ENCODE peak calls at places on chromosomes 1 and 21, in ten cellular contexts. One of them, this sample, is unnamed.

GRCh38 chr1:47683402-47683801 is 245.6 kb downstream of the FOXD2 start:
- DNase-seq in RPMI8226: no peak
- DNase-seq in activated naive CD8-positive, alpha-beta T cell treated with anti-CD3 and anti-CD28 coated beads, Interleukin-2, amount 50 U/mL, for 16 hours: no peak
- DNase-seq in neuronal stem cell: no peak
- DNase-seq in glutamatergic neuron: no peak
- DNase-seq in aorta: no peak
- DNase-seq in cardiac fibroblast: no peak
- DNase-seq in fibroblast of mammary gland: no peak
- DNase-seq in fibroblast of pulmonary artery: no peak
- DNase-seq in activated naive CD4-positive, alpha-beta T cell: no peak
- DNase-seq in this sample: no peak

GRCh38 chr1:110245876-110246620 is 35.9 kb downstream of the KCNC4 start:
- DNase-seq in RPMI8226: no peak
- DNase-seq in activated naive CD8-positive, alpha-beta T cell treated with anti-CD3 and anti-CD28 coated beads, Interleukin-2, amount 50 U/mL, for 16 hours: no peak
- DNase-seq in neuronal stem cell: no peak
- DNase-seq in glutamatergic neuron: no peak
- DNase-seq in aorta: no peak
- DNase-seq in cardiac fibroblast: no peak
- DNase-seq in fibroblast of mammary gland: no peak
- DNase-seq in fibroblast of pulmonary artery: no peak
- DNase-seq in activated naive CD4-positive, alpha-beta T cell: no peak
- DNase-seq in this sample: no peak

GRCh38 chr1:43668956-43669355 is 19.0 kb downstream of the KDM4A start:
- DNase-seq in RPMI8226: no peak
- DNase-seq in activated naive CD8-positive, alpha-beta T cell treated with anti-CD3 and anti-CD28 coated beads, Interleukin-2, amount 50 U/mL, for 16 hours: no peak
- DNase-seq in neuronal stem cell: no peak
- DNase-seq in glutamatergic neuron: no peak
- DNase-seq in aorta: no peak
- DNase-seq in cardiac fibroblast: peak; percentile 71
- DNase-seq in fibroblast of mammary gland: peak; percentile 49
- DNase-seq in fibroblast of pulmonary artery: peak; percentile 25
- DNase-seq in activated naive CD4-positive, alpha-beta T cell: no peak
- DNase-seq in this sample: no peak

GRCh38 chr1:56788588-56788987 is 30.6 kb downstream of the FYB2 start:
- DNase-seq in RPMI8226: no peak
- DNase-seq in activated naive CD8-positive, alpha-beta T cell treated with anti-CD3 and anti-CD28 coated beads, Interleukin-2, amount 50 U/mL, for 16 hours: no peak
- DNase-seq in neuronal stem cell: no peak
- DNase-seq in glutamatergic neuron: no peak
- DNase-seq in aorta: no peak
- DNase-seq in cardiac fibroblast: peak; percentile 4
- DNase-seq in fibroblast of mammary gland: no peak
- DNase-seq in fibroblast of pulmonary artery: peak; percentile 36
- DNase-seq in activated naive CD4-positive, alpha-beta T cell: no peak
- DNase-seq in this sample: peak; percentile 15

GRCh38 chr1:166391677-166392076 is 224.9 kb upstream of the FAM78B start:
- DNase-seq in RPMI8226: no peak
- DNase-seq in activated naive CD8-positive, alpha-beta T cell treated with anti-CD3 and anti-CD28 coated beads, Interleukin-2, amount 50 U/mL, for 16 hours: no peak
- DNase-seq in neuronal stem cell: no peak
- DNase-seq in glutamatergic neuron: no peak
- DNase-seq in aorta: no peak
- DNase-seq in cardiac fibroblast: peak; percentile 2
- DNase-seq in fibroblast of mammary gland: peak; percentile 0
- DNase-seq in fibroblast of pulmonary artery: no peak
- DNase-seq in activated naive CD4-positive, alpha-beta T cell: no peak
- DNase-seq in this sample: no peak

GRCh38 chr1:10941891-10942541 is 70.4 kb upstream of the TARDBP start:
- DNase-seq in RPMI8226: peak; percentile 61
- DNase-seq in activated naive CD8-positive, alpha-beta T cell treated with anti-CD3 and anti-CD28 coated beads, Interleukin-2, amount 50 U/mL, for 16 hours: peak; percentile 29
- DNase-seq in neuronal stem cell: peak; percentile 67
- DNase-seq in glutamatergic neuron: peak; percentile 86
- DNase-seq in aorta: peak; percentile 62
- DNase-seq in cardiac fibroblast: peak; percentile 35
- DNase-seq in fibroblast of mammary gland: peak; percentile 49
- DNase-seq in fibroblast of pulmonary artery: peak; percentile 31
- DNase-seq in activated naive CD4-positive, alpha-beta T cell: peak; percentile 53
- DNase-seq in this sample: peak; percentile 89

GRCh38 chr1:18352640-18353245 is 128.0 kb upstream of the KLHDC7A start:
- DNase-seq in RPMI8226: peak; percentile 47
- DNase-seq in activated naive CD8-positive, alpha-beta T cell treated with anti-CD3 and anti-CD28 coated beads, Interleukin-2, amount 50 U/mL, for 16 hours: no peak
- DNase-seq in neuronal stem cell: no peak
- DNase-seq in glutamatergic neuron: no peak
- DNase-seq in aorta: no peak
- DNase-seq in cardiac fibroblast: no peak
- DNase-seq in fibroblast of mammary gland: no peak
- DNase-seq in fibroblast of pulmonary artery: no peak
- DNase-seq in activated naive CD4-positive, alpha-beta T cell: no peak
- DNase-seq in this sample: no peak

GRCh38 chr21:14646893-14647292 is 100.8 kb upstream of the SAMSN1 start:
- DNase-seq in RPMI8226: no peak
- DNase-seq in activated naive CD8-positive, alpha-beta T cell treated with anti-CD3 and anti-CD28 coated beads, Interleukin-2, amount 50 U/mL, for 16 hours: no peak
- DNase-seq in neuronal stem cell: no peak
- DNase-seq in glutamatergic neuron: no peak
- DNase-seq in aorta: no peak
- DNase-seq in cardiac fibroblast: no peak
- DNase-seq in fibroblast of mammary gland: no peak
- DNase-seq in fibroblast of pulmonary artery: no peak
- DNase-seq in activated naive CD4-positive, alpha-beta T cell: no peak
- DNase-seq in this sample: no peak

GRCh38 chr1:85683292-85684025 is 24.8 kb downstream of the ZNHIT6 start:
- DNase-seq in RPMI8226: no peak
- DNase-seq in activated naive CD8-positive, alpha-beta T cell treated with anti-CD3 and anti-CD28 coated beads, Interleukin-2, amount 50 U/mL, for 16 hours: no peak
- DNase-seq in neuronal stem cell: no peak
- DNase-seq in glutamatergic neuron: no peak
- DNase-seq in aorta: no peak
- DNase-seq in cardiac fibroblast: peak; percentile 24
- DNase-seq in fibroblast of mammary gland: peak; percentile 18
- DNase-seq in fibroblast of pulmonary artery: no peak
- DNase-seq in activated naive CD4-positive, alpha-beta T cell: no peak
- DNase-seq in this sample: no peak

GRCh38 chr1:169486281-169486904 is 649 bp upstream of the SLC19A2 start:
- DNase-seq in RPMI8226: no peak
- DNase-seq in activated naive CD8-positive, alpha-beta T cell treated with anti-CD3 and anti-CD28 coated beads, Interleukin-2, amount 50 U/mL, for 16 hours: no peak
- DNase-seq in neuronal stem cell: no peak
- DNase-seq in glutamatergic neuron: no peak
- DNase-seq in aorta: no peak
- DNase-seq in cardiac fibroblast: peak; percentile 86
- DNase-seq in fibroblast of mammary gland: peak; percentile 76
- DNase-seq in fibroblast of pulmonary artery: peak; percentile 66
- DNase-seq in activated naive CD4-positive, alpha-beta T cell: no peak
- DNase-seq in this sample: no peak

GRCh38 chr1:159000627-159001026 is 9.1 kb upstream of the IFI16 start:
- DNase-seq in RPMI8226: no peak
- DNase-seq in activated naive CD8-positive, alpha-beta T cell treated with anti-CD3 and anti-CD28 coated beads, Interleukin-2, amount 50 U/mL, for 16 hours: no peak
- DNase-seq in neuronal stem cell: peak; percentile 9
- DNase-seq in glutamatergic neuron: no peak
- DNase-seq in aorta: peak; percentile 90
- DNase-seq in cardiac fibroblast: peak; percentile 95
- DNase-seq in fibroblast of mammary gland: peak; percentile 97
- DNase-seq in fibroblast of pulmonary artery: peak; percentile 96
- DNase-seq in activated naive CD4-positive, alpha-beta T cell: no peak
- DNase-seq in this sample: no peak

GRCh38 chr1:206075786-206076725 is 23.1 kb downstream of the RHEX start:
- DNase-seq in RPMI8226: no peak
- DNase-seq in activated naive CD8-positive, alpha-beta T cell treated with anti-CD3 and anti-CD28 coated beads, Interleukin-2, amount 50 U/mL, for 16 hours: no peak
- DNase-seq in neuronal stem cell: no peak
- DNase-seq in glutamatergic neuron: no peak
- DNase-seq in aorta: no peak
- DNase-seq in cardiac fibroblast: peak; percentile 26
- DNase-seq in fibroblast of mammary gland: peak; percentile 55
- DNase-seq in fibroblast of pulmonary artery: no peak
- DNase-seq in activated naive CD4-positive, alpha-beta T cell: no peak
- DNase-seq in this sample: no peak

GRCh38 chr1:14661220-14661619 is 62.7 kb downstream of the KAZN start:
- DNase-seq in RPMI8226: peak; percentile 46
- DNase-seq in activated naive CD8-positive, alpha-beta T cell treated with anti-CD3 and anti-CD28 coated beads, Interleukin-2, amount 50 U/mL, for 16 hours: no peak
- DNase-seq in neuronal stem cell: no peak
- DNase-seq in glutamatergic neuron: no peak
- DNase-seq in aorta: no peak
- DNase-seq in cardiac fibroblast: no peak
- DNase-seq in fibroblast of mammary gland: peak; percentile 27
- DNase-seq in fibroblast of pulmonary artery: peak; percentile 23
- DNase-seq in activated naive CD4-positive, alpha-beta T cell: no peak
- DNase-seq in this sample: no peak

GRCh38 chr1:47738560-47739182 is 258.5 kb downstream of the TRABD2B start:
- DNase-seq in RPMI8226: peak; percentile 31
- DNase-seq in activated naive CD8-positive, alpha-beta T cell treated with anti-CD3 and anti-CD28 coated beads, Interleukin-2, amount 50 U/mL, for 16 hours: no peak
- DNase-seq in neuronal stem cell: peak; percentile 78
- DNase-seq in glutamatergic neuron: peak; percentile 77
- DNase-seq in aorta: peak; percentile 64
- DNase-seq in cardiac fibroblast: peak; percentile 53
- DNase-seq in fibroblast of mammary gland: peak; percentile 53
- DNase-seq in fibroblast of pulmonary artery: peak; percentile 70
- DNase-seq in activated naive CD4-positive, alpha-beta T cell: no peak
- DNase-seq in this sample: peak; percentile 59

GRCh38 chr1:215543191-215543606 is 23.9 kb upstream of the KCTD3 start:
- DNase-seq in RPMI8226: peak; percentile 43
- DNase-seq in activated naive CD8-positive, alpha-beta T cell treated with anti-CD3 and anti-CD28 coated beads, Interleukin-2, amount 50 U/mL, for 16 hours: no peak
- DNase-seq in neuronal stem cell: no peak
- DNase-seq in glutamatergic neuron: no peak
- DNase-seq in aorta: no peak
- DNase-seq in cardiac fibroblast: peak; percentile 64
- DNase-seq in fibroblast of mammary gland: peak; percentile 83
- DNase-seq in fibroblast of pulmonary artery: peak; percentile 73
- DNase-seq in activated naive CD4-positive, alpha-beta T cell: no peak
- DNase-seq in this sample: no peak

GRCh38 chr1:197774691-197775281 is 494 bp downstream of the DENND1B start:
- DNase-seq in RPMI8226: peak; percentile 58
- DNase-seq in activated naive CD8-positive, alpha-beta T cell treated with anti-CD3 and anti-CD28 coated beads, Interleukin-2, amount 50 U/mL, for 16 hours: peak; percentile 32
- DNase-seq in neuronal stem cell: peak; percentile 35
- DNase-seq in glutamatergic neuron: peak; percentile 65
- DNase-seq in aorta: peak; percentile 67
- DNase-seq in cardiac fibroblast: peak; percentile 60
- DNase-seq in fibroblast of mammary gland: peak; percentile 52
- DNase-seq in fibroblast of pulmonary artery: peak; percentile 34
- DNase-seq in activated naive CD4-positive, alpha-beta T cell: no peak
- DNase-seq in this sample: peak; percentile 74

GRCh38 chr1:150925080-150925479 is 1.1 kb upstream of the SETDB1 start:
- DNase-seq in RPMI8226: no peak
- DNase-seq in activated naive CD8-positive, alpha-beta T cell treated with anti-CD3 and anti-CD28 coated beads, Interleukin-2, amount 50 U/mL, for 16 hours: no peak
- DNase-seq in neuronal stem cell: no peak
- DNase-seq in glutamatergic neuron: no peak
- DNase-seq in aorta: peak; percentile 54
- DNase-seq in cardiac fibroblast: peak; percentile 3
- DNase-seq in fibroblast of mammary gland: no peak
- DNase-seq in fibroblast of pulmonary artery: no peak
- DNase-seq in activated naive CD4-positive, alpha-beta T cell: no peak
- DNase-seq in this sample: no peak

GRCh38 chr1:165659581-165659895 is 28.5 kb downstream of the MGST3 start:
- DNase-seq in RPMI8226: no peak
- DNase-seq in activated naive CD8-positive, alpha-beta T cell treated with anti-CD3 and anti-CD28 coated beads, Interleukin-2, amount 50 U/mL, for 16 hours: no peak
- DNase-seq in neuronal stem cell: peak; percentile 8
- DNase-seq in glutamatergic neuron: no peak
- DNase-seq in aorta: no peak
- DNase-seq in cardiac fibroblast: no peak
- DNase-seq in fibroblast of mammary gland: no peak
- DNase-seq in fibroblast of pulmonary artery: no peak
- DNase-seq in activated naive CD4-positive, alpha-beta T cell: no peak
- DNase-seq in this sample: no peak

GRCh38 chr1:107964397-107965111 is 426 bp downstream of the VAV3 start:
- DNase-seq in RPMI8226: peak; percentile 33
- DNase-seq in activated naive CD8-positive, alpha-beta T cell treated with anti-CD3 and anti-CD28 coated beads, Interleukin-2, amount 50 U/mL, for 16 hours: no peak
- DNase-seq in neuronal stem cell: peak; percentile 15
- DNase-seq in glutamatergic neuron: peak; percentile 35
- DNase-seq in aorta: peak; percentile 49
- DNase-seq in cardiac fibroblast: peak; percentile 13
- DNase-seq in fibroblast of mammary gland: no peak
- DNase-seq in fibroblast of pulmonary artery: peak; percentile 10
- DNase-seq in activated naive CD4-positive, alpha-beta T cell: no peak
- DNase-seq in this sample: no peak

GRCh38 chr21:34880401-34880800 is 168.7 kb downstream of the RUNX1 start:
- DNase-seq in RPMI8226: no peak
- DNase-seq in activated naive CD8-positive, alpha-beta T cell treated with anti-CD3 and anti-CD28 coated beads, Interleukin-2, amount 50 U/mL, for 16 hours: no peak
- DNase-seq in neuronal stem cell: no peak
- DNase-seq in glutamatergic neuron: no peak
- DNase-seq in aorta: no peak
- DNase-seq in cardiac fibroblast: no peak
- DNase-seq in fibroblast of mammary gland: no peak
- DNase-seq in fibroblast of pulmonary artery: no peak
- DNase-seq in activated naive CD4-positive, alpha-beta T cell: no peak
- DNase-seq in this sample: no peak

GRCh38 chr1:109298666-109299086 is 8.1 kb downstream of the MYBPHL start:
- DNase-seq in RPMI8226: peak; percentile 16
- DNase-seq in activated naive CD8-positive, alpha-beta T cell treated with anti-CD3 and anti-CD28 coated beads, Interleukin-2, amount 50 U/mL, for 16 hours: no peak
- DNase-seq in neuronal stem cell: no peak
- DNase-seq in glutamatergic neuron: no peak
- DNase-seq in aorta: peak; percentile 64
- DNase-seq in cardiac fibroblast: peak; percentile 68
- DNase-seq in fibroblast of mammary gland: peak; percentile 37
- DNase-seq in fibroblast of pulmonary artery: peak; percentile 52
- DNase-seq in activated naive CD4-positive, alpha-beta T cell: no peak
- DNase-seq in this sample: no peak